ENCODE peak calls at places on chromosomes 13 and 19, in ten cellular contexts. G is kidney tubule cell, C is MG63, P is NCI-H446, J is NCI-H748 treated with DMSO at 0.1 percent for 48 hours, N is AG08395, X is progenitor cell of endocrine pancreas, L is D341Med, Y is omental fat pad, T is hypothalamus. O is an unnamed sample.

GRCh38 chr13:114101325-114101821 is 31.1 kb downstream of the RASA3 start:
- DNase-seq in L (no peak), T (peak), P (no peak), J (no peak), Y (peak), G (no peak), N (no peak), C (peak), X (no peak), O (no peak)

GRCh38 chr19:6873708-6874431 is 13.5 kb upstream of the ADGRE1 start:
- DNase-seq in G (no peak), C (no peak), J (peak), L (no peak), N (no peak), Y (no peak), X (no peak), P (no peak), T (no peak), O (no peak)

GRCh38 chr19:5684694-5685430 is 4.0 kb downstream of the HSD11B1L start:
- DNase-seq in X (no peak), L (no peak), T (no peak), G (no peak), J (no peak), C (no peak), N (no peak), P (no peak), Y (no peak), O (no peak)

GRCh38 chr19:3324405-3324856 is 42.0 kb upstream of the NFIC start:
- DNase-seq in T (no peak), C (peak), X (peak), P (peak), N (peak), Y (peak), L (peak), G (peak), J (no peak), O (no peak)

GRCh38 chr13:41311607-41312500 is 787 bp downstream of the NAA16 start:
- DNase-seq in L (peak), N (peak), J (peak), T (peak), Y (peak), P (peak), C (peak), X (peak), G (peak), O (no peak)

GRCh38 chr19:51468545-51468920 is 9.8 kb upstream of the CEACAM18 start:
- DNase-seq in Y (no peak), T (no peak), N (no peak), P (no peak), G (no peak), X (no peak), L (no peak), J (no peak), C (no peak), O (peak)

GRCh38 chr19:18529782-18530181 is 7.9 kb upstream of the ELL start:
- DNase-seq in X (no peak), N (no peak), J (no peak), G (no peak), P (no peak), L (no peak), T (no peak), C (peak), Y (no peak), O (no peak)

GRCh38 chr19:58311345-58311744 is 6.2 kb downstream of the ERVK3-1 start:
- DNase-seq in T (no peak), G (no peak), L (no peak), N (no peak), J (no peak), X (no peak), P (peak), C (no peak), Y (no peak), O (no peak)

GRCh38 chr13:19860884-19861655 is 2.4 kb downstream of the ZMYM5 start:
- DNase-seq in J (no peak), Y (no peak), G (peak), P (peak), N (no peak), L (no peak), C (peak), X (no peak), T (no peak), O (no peak)

GRCh38 chr13:29589234-29589633 is 6.3 kb downstream of the SLC7A1 start:
- DNase-seq in P (no peak), Y (no peak), N (peak), T (no peak), X (no peak), G (peak), C (peak), L (no peak), J (no peak), O (no peak)

GRCh38 chr19:19486343-19487076 is 28.8 kb downstream of the TSSK6 start:
- DNase-seq in Y (no peak), T (no peak), P (no peak), L (no peak), G (no peak), X (no peak), C (no peak), J (no peak), N (no peak), O (no peak)

GRCh38 chr19:52297601-52298358 is 811 bp downstream of the ZNF480 start:
- DNase-seq in N (no peak), J (peak), P (no peak), L (no peak), T (no peak), X (no peak), C (no peak), G (peak), Y (no peak), O (no peak)

GRCh38 chr13:55999709-56000108 is 1141.0 kb upstream of the PRR20A start:
- DNase-seq in T (no peak), X (no peak), J (no peak), P (no peak), G (no peak), N (no peak), Y (no peak), C (no peak), L (no peak), O (no peak)

GRCh38 chr19:35223856-35224505 is 4.6 kb downstream of the FAM187B start:
- DNase-seq in G (no peak), T (no peak), P (no peak), C (no peak), X (no peak), J (no peak), N (peak), Y (no peak), L (no peak), O (peak)

GRCh38 chr19:5623397-5624153 is 692 bp downstream of the SAFB start:
- DNase-seq in Y (no peak), G (peak), L (no peak), C (no peak), T (no peak), X (no peak), P (no peak), N (no peak), J (no peak), O (no peak)

GRCh38 chr13:24747248-24748151 is 16.5 kb upstream of the RNF17 start:
- DNase-seq in X (peak), P (no peak), J (peak), N (no peak), G (peak), T (no peak), C (peak), Y (no peak), L (peak), O (peak)

GRCh38 chr19:51337861-51338562 is 3.9 kb downstream of the VSIG10L start:
- DNase-seq in N (no peak), Y (no peak), T (no peak), G (no peak), P (no peak), J (no peak), X (no peak), L (no peak), C (no peak), O (no peak)

GRCh38 chr19:656751-657559 is 6.1 kb downstream of the RNF126 start:
- DNase-seq in J (no peak), G (no peak), N (no peak), T (no peak), L (no peak), X (no peak), P (no peak), C (no peak), Y (no peak), O (no peak)

GRCh38 chr19:45767410-45767880 is 1.6 kb downstream of the SIX5 start:
- DNase-seq in J (no peak), G (peak), C (peak), Y (peak), L (no peak), P (peak), N (peak), X (no peak), T (no peak), O (peak)

GRCh38 chr13:22220186-22221160 is 549.6 kb downstream of the FGF9 start:
- DNase-seq in C (no peak), P (no peak), X (no peak), N (peak), T (no peak), J (peak), G (no peak), Y (no peak), L (no peak), O (no peak)

O was measured in lower leg skin.